ENCODE peak calls at places on chromosome 4, in six cellular contexts. A is left lung, V is lower leg skin, F is HCT116, P is body of pancreas, K is fibroblast of lung. E is an unnamed sample.

GRCh38 chr4:46016306-46016705 is 107.5 kb downstream of the GABRG1 start:
- DNase-seq in A (no peak), V (no peak), F (no peak), P (no peak), K (no peak), E (no peak)

GRCh38 chr4:40292313-40292759 is 42.8 kb upstream of the CHRNA9 start:
- DNase-seq in A (no peak), V (no peak), F (no peak), P (no peak), K (peak; percentile 41), E (peak; percentile 90)

GRCh38 chr4:109004431-109004830 is 241.6 kb upstream of the ETNPPL start:
- DNase-seq in A (no peak), V (no peak), F (no peak), P (no peak), K (no peak), E (no peak)

GRCh38 chr4:103498161-103499070 is 221.4 kb downstream of the TACR3 start:
- DNase-seq in A (no peak), V (no peak), F (no peak), P (no peak), K (peak; percentile 62), E (peak; percentile 95)

GRCh38 chr4:64895031-64895430 is 485.8 kb upstream of the TECRL start:
- DNase-seq in A (no peak), V (no peak), F (no peak), P (no peak), K (no peak), E (no peak)

GRCh38 chr4:125323547-125324100 is 8.9 kb downstream of the FAT4 start:
- DNase-seq in A (no peak), V (no peak), F (no peak), P (no peak), K (peak; percentile 51), E (peak; percentile 62)

GRCh38 chr4:26058537-26058936 is 144.5 kb downstream of the SMIM20 start:
- DNase-seq in A (no peak), V (no peak), F (no peak), P (peak; percentile 87), K (peak; percentile 37), E (no peak)

GRCh38 chr4:133390198-133390855 is 241.2 kb downstream of the PCDH10 start:
- DNase-seq in A (no peak), V (no peak), F (no peak), P (no peak), K (no peak), E (no peak)

GRCh38 chr4:181157647-181158046 is 1085.6 kb upstream of the TENM3 start:
- DNase-seq in A (no peak), V (no peak), F (no peak), P (no peak), K (no peak), E (no peak)

GRCh38 chr4:44760142-44760898 is 34.0 kb upstream of the GNPDA2 start:
- DNase-seq in A (no peak), V (no peak), F (peak; percentile 19), P (peak; percentile 7), K (peak; percentile 57), E (peak; percentile 60)

GRCh38 chr4:140740422-140740821 is 15.8 kb downstream of the TBC1D9 start:
- DNase-seq in A (no peak), V (no peak), F (no peak), P (no peak), K (no peak), E (no peak)

GRCh38 chr4:82104578-82104977 is 269.2 kb downstream of the HNRNPD start:
- DNase-seq in A (no peak), V (no peak), F (no peak), P (no peak), K (no peak), E (no peak)

GRCh38 chr4:163331629-163332360 is 601 bp downstream of the NPY1R start:
- DNase-seq in A (no peak), V (no peak), F (no peak), P (peak; percentile 32), K (peak; percentile 15), E (peak; percentile 5)

GRCh38 chr4:181301735-181302380 is 941.3 kb upstream of the TENM3 start:
- DNase-seq in A (peak; percentile 34), V (no peak), F (peak; percentile 41), P (peak; percentile 72), K (peak; percentile 36), E (peak; percentile 26)

DNA sequence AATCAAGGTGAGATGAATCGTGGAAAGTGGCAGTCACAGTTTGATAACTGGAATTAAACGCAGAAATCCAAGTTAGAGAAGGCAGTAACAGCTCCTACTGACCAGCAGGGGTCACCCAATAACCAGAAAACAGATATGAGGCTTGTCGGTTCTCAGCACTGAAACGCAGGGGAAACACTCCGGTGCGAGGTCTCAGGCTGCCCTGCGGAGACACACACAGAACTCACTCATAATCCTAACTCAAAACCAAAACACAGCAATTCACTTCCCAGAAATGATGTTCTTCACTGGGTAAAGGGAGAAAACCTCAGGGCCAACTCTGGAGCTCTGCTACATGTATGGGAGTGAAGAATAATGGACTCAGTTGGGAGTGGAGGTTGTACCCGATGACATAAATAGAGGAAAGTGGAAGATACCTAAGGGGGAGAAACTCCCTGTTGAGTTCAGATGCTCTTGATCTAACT is 384.4 kb downstream of the RAPGEF2 start:
- DNase-seq in A (no peak), V (peak; percentile 24), F (peak; percentile 65), P (peak; percentile 63), K (peak; percentile 83), E (peak; percentile 75)
- TF ChIP-seq CTCF in A (peak; percentile 58), V (no peak), F (peak; percentile 74), P (peak; percentile 31), K (peak; percentile 86), E (peak; percentile 85)

DNA sequence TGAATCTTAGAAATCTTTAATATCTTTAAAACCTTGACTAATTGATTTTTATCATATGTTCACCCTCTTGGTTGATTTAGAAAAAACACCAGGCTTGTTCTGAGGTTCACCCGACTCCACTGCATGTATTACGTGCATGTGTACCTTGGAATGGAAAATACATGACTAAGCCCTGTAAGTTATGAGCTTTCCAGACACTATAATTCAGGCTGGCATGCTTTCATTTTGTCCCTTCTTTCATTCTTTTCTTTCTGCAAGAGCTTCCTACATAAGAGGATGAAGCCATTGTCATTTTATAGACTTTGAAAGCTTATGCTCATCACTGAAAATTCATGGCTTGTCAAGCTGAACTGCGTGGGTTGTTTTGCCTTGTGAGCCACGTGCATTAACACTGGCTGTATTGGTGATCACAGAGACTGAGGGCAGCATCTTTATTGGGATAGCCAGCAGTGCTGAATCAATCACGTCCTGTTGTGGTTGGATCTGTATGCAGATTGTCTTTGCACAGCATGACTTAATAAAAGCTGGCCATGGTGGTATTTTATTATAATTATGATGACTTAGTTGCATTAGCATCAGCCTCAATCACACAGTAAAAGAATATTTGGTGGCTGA is 141.9 kb downstream of the SLIT2 start:
- DNase-seq in A (no peak), V (no peak), F (no peak), P (no peak), K (no peak), E (peak; percentile 48)
- H3K4me3 ChIP-seq in A (no peak overlapping the region), V (no peak overlapping the region), F (no peak overlapping the region), P (no peak overlapping the region), K (no peak overlapping the region), E (no peak overlapping the region)

GRCh38 chr4:3700223-3700622 is 66.0 kb upstream of the ADRA2C start:
- DNase-seq in A (no peak), V (no peak), F (no peak), P (no peak), K (no peak), E (no peak)

GRCh38 chr4:3699261-3699660 is 66.9 kb upstream of the ADRA2C start:
- DNase-seq in A (no peak), V (no peak), F (no peak), P (no peak), K (no peak), E (no peak)

GRCh38 chr4:3699678-3700077 is 66.5 kb upstream of the ADRA2C start:
- DNase-seq in A (no peak), V (no peak), F (no peak), P (no peak), K (no peak), E (no peak)

GRCh38 chr4:3700736-3701135 is 65.4 kb upstream of the ADRA2C start:
- DNase-seq in A (no peak), V (no peak), F (no peak), P (no peak), K (no peak), E (no peak)

GRCh38 chr4:3697033-3697432 is 69.2 kb upstream of the ADRA2C start:
- DNase-seq in A (no peak), V (no peak), F (no peak), P (no peak), K (no peak), E (no peak)
- TF ChIP-seq CTCF in A (no peak), V (no peak), F (no peak), P (no peak), K (no peak), E (no peak)

GRCh38 chr4:113975578-113975977 is 3.9 kb downstream of the ARSJ start:
- DNase-seq in A (no peak), V (no peak), F (no peak), P (no peak), K (no peak), E (no peak)
- H3K4me3 ChIP-seq in A (peak overlapping the region; percentile 54), V (no peak overlapping the region), F (no peak overlapping the region), P (no peak overlapping the region), K (peak overlapping the region; percentile 94), E (peak overlapping the region; percentile 94)

GRCh38 chr4:6680372-6681034 is 13.2 kb upstream of the S100P start:
- DNase-seq in A (no peak), V (no peak), F (no peak), P (no peak), K (no peak), E (no peak)
- TF ChIP-seq CTCF in A (no peak), V (no peak), F (peak; percentile 60), P (no peak), K (peak; percentile 22), E (no peak)

DNA sequence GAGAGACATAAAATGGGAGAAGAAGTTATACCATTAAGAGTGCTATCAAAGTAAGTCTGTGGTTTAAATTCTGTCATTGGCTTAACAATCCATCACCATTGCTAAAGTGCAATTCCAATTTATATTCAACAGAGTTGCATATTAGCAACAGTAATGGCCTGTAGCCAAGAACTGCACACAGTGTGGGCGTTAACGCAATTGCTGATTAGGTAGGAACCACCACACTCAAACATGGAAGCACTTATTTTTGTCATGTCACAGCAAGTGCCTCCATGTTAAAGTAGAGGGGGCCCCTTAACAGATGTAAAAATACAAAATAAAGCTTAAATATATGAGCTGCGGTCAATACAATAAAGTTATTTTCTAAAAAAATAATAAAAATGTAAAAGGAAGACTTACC is 10.8 kb downstream of the LARP7 start:
- DNase-seq in A (no peak), V (no peak), F (no peak), P (no peak), K (no peak), E (no peak)
- H3K4me3 ChIP-seq in A (no peak overlapping the region), V (no peak overlapping the region), F (no peak overlapping the region), P (no peak overlapping the region), K (no peak overlapping the region), E (no peak overlapping the region)